ENCODE peak calls at places on chromosomes 16 and 17, in five cellular contexts. One of them, this sample, is unnamed.

GRCh38 chr16:2003827-2004641 is 5.6 kb downstream of the ZNF598 start:
- DNase-seq in choroid plexus epithelial cell: peak
- DNase-seq in EH: peak
- DNase-seq in central memory CD4-positive, alpha-beta T cell: peak
- DNase-seq in upper lobe of right lung: peak
- DNase-seq in this sample: peak

GRCh38 chr16:53805747-53806146 is 101.8 kb downstream of the FTO start:
- DNase-seq in EH: no peak
- DNase-seq in choroid plexus epithelial cell: no peak
- DNase-seq in central memory CD4-positive, alpha-beta T cell: no peak
- DNase-seq in upper lobe of right lung: no peak
- DNase-seq in this sample: no peak

GRCh38 chr16:1615761-1616160 is 3.6 kb downstream of the CRAMP1 start:
- DNase-seq in EH: peak
- DNase-seq in central memory CD4-positive, alpha-beta T cell: no peak
- DNase-seq in upper lobe of right lung: no peak
- DNase-seq in choroid plexus epithelial cell: peak
- DNase-seq in this sample: peak

GRCh38 chr17:48561894-48562810 is 16.0 kb downstream of the HOXB4 start:
- DNase-seq in EH: no peak
- DNase-seq in upper lobe of right lung: no peak
- DNase-seq in central memory CD4-positive, alpha-beta T cell: no peak
- DNase-seq in choroid plexus epithelial cell: no peak
- DNase-seq in this sample: no peak

GRCh38 chr16:13997526-13997925 is 73.6 kb upstream of the MRTFB start:
- DNase-seq in choroid plexus epithelial cell: no peak
- DNase-seq in central memory CD4-positive, alpha-beta T cell: no peak
- DNase-seq in upper lobe of right lung: no peak
- DNase-seq in EH: no peak
- DNase-seq in this sample: no peak

GRCh38 chr17:59038734-59039133 is 67.9 kb downstream of the TRIM37 start:
- DNase-seq in EH: peak
- DNase-seq in central memory CD4-positive, alpha-beta T cell: no peak
- DNase-seq in upper lobe of right lung: no peak
- DNase-seq in choroid plexus epithelial cell: peak
- DNase-seq in this sample: peak

GRCh38 chr17:4150106-4150505 is 7.1 kb downstream of the CYB5D2 start:
- DNase-seq in choroid plexus epithelial cell: no peak
- DNase-seq in EH: no peak
- DNase-seq in upper lobe of right lung: no peak
- DNase-seq in central memory CD4-positive, alpha-beta T cell: no peak
- DNase-seq in this sample: no peak

GRCh38 chr17:46879101-46879500 is 27.7 kb downstream of the WNT9B start:
- DNase-seq in central memory CD4-positive, alpha-beta T cell: no peak
- DNase-seq in upper lobe of right lung: no peak
- DNase-seq in EH: no peak
- DNase-seq in choroid plexus epithelial cell: no peak
- DNase-seq in this sample: no peak

GRCh38 chr17:4945176-4945943 is 3.0 kb downstream of the PFN1 start:
- DNase-seq in choroid plexus epithelial cell: peak
- DNase-seq in EH: peak
- DNase-seq in upper lobe of right lung: peak
- DNase-seq in central memory CD4-positive, alpha-beta T cell: peak
- DNase-seq in this sample: peak